ENCODE peak calls at places on chromosomes 4 and X, in seven cellular contexts. V, I, K, Y, O, G and Q are unnamed samples.
A peak's percentile ranks its signal among the peaks of the same experiment; 100 is the strongest.

GRCh38 chrX:71650333-71650969 is 16.9 kb upstream of the LOC101059915 start:
- DNase-seq in G (no peak), Y (no peak), K (no peak), I (no peak), O (no peak), V (no peak), Q (no peak)

GRCh38 chr4:28073860-28074555 is 1213.4 kb downstream of the STIM2 start:
- DNase-seq in Y (peak; percentile 58), I (no peak), O (no peak), G (no peak), V (no peak), K (no peak), Q (no peak)

GRCh38 chrX:147875866-147876596 is 35.7 kb upstream of the FMR1 start:
- DNase-seq in V (no peak), Y (no peak), G (peak; percentile 18), I (no peak), K (no peak), O (no peak), Q (no peak)

GRCh38 chrX:85024562-85024961 is 20.9 kb downstream of the APOOL start:
- DNase-seq in O (no peak), K (no peak), G (no peak), Y (no peak), V (no peak), I (no peak), Q (no peak)

GRCh38 chr4:8550691-8551090 is 29.5 kb upstream of the GPR78 start:
- DNase-seq in Y (no peak), I (no peak), O (no peak), G (no peak), K (no peak), V (no peak), Q (no peak)

GRCh38 chrX:139448996-139449395 is 81.5 kb upstream of the F9 start:
- DNase-seq in K (no peak), O (no peak), G (peak; percentile 19), Y (no peak), V (no peak), I (no peak), Q (no peak)

GRCh38 chrX:114842181-114842580 is 175.2 kb downstream of the IL13RA2 start:
- DNase-seq in K (no peak), V (no peak), I (no peak), O (no peak), Y (no peak), G (no peak), Q (no peak)

GRCh38 chrX:126770179-126770578 is 49.4 kb upstream of the PRR32 start:
- DNase-seq in V (no peak), O (peak; percentile 17), K (peak; percentile 4), I (no peak), Y (peak; percentile 53), G (peak; percentile 2), Q (peak; percentile 47)

GRCh38 chrX:47571896-47572295 is 10.3 kb upstream of the TIMP1 start:
- DNase-seq in I (no peak), V (no peak), K (no peak), Y (no peak), G (no peak), O (no peak), Q (no peak)

GRCh38 chrX:47570794-47571193 is 9.8 kb downstream of the ARAF start:
- DNase-seq in Y (no peak), K (no peak), O (no peak), V (no peak), I (no peak), G (no peak), Q (no peak)

GRCh38 chrX:47571215-47571614 is 10.2 kb downstream of the ARAF start:
- DNase-seq in O (no peak), K (no peak), G (no peak), Y (no peak), V (no peak), I (no peak), Q (no peak)

GRCh38 chrX:47566841-47567240 is 5.8 kb downstream of the ARAF start:
- DNase-seq in O (no peak), K (no peak), G (no peak), I (no peak), Y (no peak), V (no peak), Q (no peak)

GRCh38 chrX:47568656-47569295 is 7.8 kb downstream of the ARAF start:
- DNase-seq in Y (peak; percentile 76), I (no peak), K (no peak), V (no peak), O (no peak), G (peak; percentile 47), Q (no peak)
- TF ChIP-seq CTCF in Y (peak; percentile 45), I (no peak), K (no peak), V (no peak), O (peak; percentile 31), G (peak; percentile 29), Q (peak; percentile 34)

DNA sequence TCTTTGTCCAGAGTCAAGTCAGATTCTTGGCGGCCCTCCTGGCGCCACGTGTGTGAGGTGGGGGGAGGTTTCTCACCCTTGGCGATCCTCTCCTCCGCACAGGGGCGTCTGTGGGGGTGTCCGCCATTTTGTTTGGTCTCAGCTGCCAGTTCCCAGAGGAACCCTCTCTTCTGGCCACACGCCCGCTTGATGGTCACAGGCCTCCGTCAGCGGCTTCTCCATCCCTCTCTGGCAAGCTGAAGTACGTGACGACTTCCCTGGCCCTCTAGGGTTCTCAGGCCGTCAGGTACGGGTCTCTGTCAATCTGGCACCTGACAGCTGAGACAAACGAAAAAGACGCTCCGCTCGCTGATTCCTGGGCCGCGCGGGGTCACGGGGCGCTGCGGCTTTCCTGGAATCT is 272.6 kb downstream of the TRIML1 start:
- DNase-seq in V (no peak), O (no peak), Y (no peak), I (no peak), K (no peak), G (peak; percentile 36), Q (no peak)
- TF ChIP-seq CTCF in V (no peak), O (no peak), Y (no peak), I (no peak), K (no peak), G (no peak), Q (no peak)

DNA sequence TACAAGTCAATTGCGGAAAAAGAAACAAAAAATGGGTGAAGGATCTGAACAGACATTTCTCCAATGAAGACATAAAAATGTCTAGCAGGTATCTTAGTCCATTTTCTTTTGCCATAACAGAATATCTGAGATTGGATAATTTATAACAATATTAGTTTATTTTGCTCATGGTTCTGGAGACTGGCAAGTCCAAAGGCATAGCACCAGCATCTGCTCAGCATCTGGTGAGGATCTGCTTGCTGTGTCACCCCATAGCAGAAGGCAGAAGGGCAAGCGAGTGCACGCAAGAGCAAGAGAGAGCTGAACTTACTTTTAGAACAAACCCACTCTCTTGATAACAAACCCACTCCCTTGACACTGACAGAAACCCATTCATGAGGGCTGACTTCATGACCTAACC is 29.7 kb downstream of the GAB3 start:
- DNase-seq in K (no peak), Y (no peak), G (no peak), V (no peak), I (no peak), O (no peak), Q (no peak)
- TF ChIP-seq CTCF in K (no peak), Y (no peak), G (no peak), V (no peak), I (no peak), O (no peak), Q (no peak)

DNA sequence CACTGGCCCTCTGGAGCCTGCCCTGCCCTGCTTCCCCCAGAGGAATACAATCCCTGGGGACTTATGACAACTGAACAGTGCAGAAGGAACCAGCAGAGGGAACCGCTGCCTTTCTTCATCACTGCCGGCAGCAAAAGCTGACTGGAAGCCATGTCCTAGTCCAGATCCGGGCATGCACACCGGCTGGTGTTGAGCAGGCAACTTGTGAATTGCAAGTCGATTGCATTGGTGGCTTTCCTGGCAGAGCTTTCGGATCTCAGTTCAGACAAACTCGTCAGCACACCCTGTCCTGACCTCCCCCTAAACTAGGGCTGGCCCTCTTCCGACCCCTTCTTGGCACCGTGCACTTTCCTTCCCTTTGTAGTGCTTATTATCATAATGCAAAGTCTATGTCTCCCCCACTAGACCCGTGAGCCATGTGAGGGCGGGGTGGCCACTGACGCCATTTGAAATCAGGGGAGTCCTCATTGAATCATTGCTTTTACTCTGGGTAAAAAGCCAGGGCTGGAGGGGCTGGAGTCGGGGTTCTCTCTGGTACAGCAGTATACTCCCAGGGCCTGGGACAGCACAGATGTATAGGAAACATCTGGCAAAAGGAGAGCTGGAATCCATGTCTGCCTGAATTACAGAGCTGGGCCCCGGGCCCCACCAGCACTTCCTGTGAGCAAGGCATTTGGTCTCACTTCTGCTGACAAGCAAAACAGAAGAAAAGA is 1.8 kb downstream of the ARHGAP4 start:
- DNase-seq in G (peak; percentile 33), K (no peak), V (peak; percentile 39), Y (peak; percentile 41), O (no peak), I (no peak), Q (peak; percentile 57)
- TF ChIP-seq CTCF in G (peak; percentile 8), K (no peak), V (peak; percentile 14), Y (peak; percentile 49), O (no peak), I (no peak), Q (peak; percentile 20)

GRCh38 chr4:143585548-143585947 is 72.0 kb downstream of the SMARCA5 start:
- DNase-seq in K (no peak), G (no peak), V (no peak), I (no peak), Y (no peak), O (no peak), Q (no peak)

GRCh38 chr4:143586080-143586479 is 72.6 kb downstream of the SMARCA5 start:
- DNase-seq in V (no peak), G (peak; percentile 23), I (no peak), K (no peak), O (no peak), Y (no peak), Q (no peak)

GRCh38 chr4:143587703-143588102 is 74.2 kb downstream of the SMARCA5 start:
- DNase-seq in O (no peak), K (no peak), V (no peak), I (no peak), Y (no peak), G (peak; percentile 33), Q (peak; percentile 22)
- TF ChIP-seq CTCF in O (no peak), K (no peak), V (no peak), I (no peak), Y (no peak), G (peak; percentile 20), Q (peak; percentile 10)

GRCh38 chrX:104151037-104151436 is 5.8 kb downstream of the SLC25A53 start:
- DNase-seq in O (no peak), Y (no peak), G (no peak), K (no peak), V (no peak), I (no peak), Q (no peak)

GRCh38 chrX:104156630-104157529 is at the start of gene SLC25A53:
- DNase-seq in O (peak; percentile 67), Y (peak; percentile 86), V (peak; percentile 68), G (peak; percentile 75), I (peak; percentile 73), K (peak; percentile 61), Q (peak; percentile 50)
- TF ChIP-seq CTCF in O (no peak), Y (no peak), V (no peak), G (no peak), I (no peak), K (no peak), Q (no peak)